ENCODE peak calls at places on chromosomes 5 and 9, in five cellular contexts. I, Z, V, W and F are unnamed samples.

GRCh38 chr5:158935215-158935614 is 164.5 kb downstream of the EBF1 start:
- DNase-seq in I (no peak), Z (no peak), V (no peak), W (no peak), F (no peak)

GRCh38 chr5:160274483-160274931 is 37.9 kb downstream of the CCNJL start:
- DNase-seq in I (no peak), Z (no peak), V (no peak), W (no peak), F (no peak)

GRCh38 chr5:23820764-23821471 is 313.5 kb downstream of the PRDM9 start:
- DNase-seq in I (peak; percentile 3), Z (peak; percentile 14), V (no peak), W (no peak), F (peak; percentile 32)

GRCh38 chr5:91266184-91266705 is 116.9 kb downstream of the ARRDC3 start:
- DNase-seq in I (peak; percentile 11), Z (peak; percentile 11), V (peak; percentile 46), W (no peak), F (no peak)

GRCh38 chr9:35333551-35333950 is 156.4 kb upstream of the RUSC2 start:
- DNase-seq in I (peak; percentile 53), Z (no peak), V (no peak), W (no peak), F (no peak)

GRCh38 chr5:173891367-173891766 is 3.2 kb downstream of the CPEB4 start:
- DNase-seq in I (no peak), Z (no peak), V (no peak), W (no peak), F (no peak)

GRCh38 chr9:121703014-121703734 is 51.7 kb downstream of the DAB2IP start:
- DNase-seq in I (no peak), Z (no peak), V (no peak), W (no peak), F (no peak)

GRCh38 chr5:187617-188451 is 3.5 kb upstream of the LRRC14B start:
- DNase-seq in I (no peak), Z (no peak), V (no peak), W (no peak), F (no peak)

GRCh38 chr9:19271081-19271480 is 40.6 kb downstream of the DENND4C start:
- DNase-seq in I (no peak), Z (no peak), V (no peak), W (no peak), F (no peak)

DNA sequence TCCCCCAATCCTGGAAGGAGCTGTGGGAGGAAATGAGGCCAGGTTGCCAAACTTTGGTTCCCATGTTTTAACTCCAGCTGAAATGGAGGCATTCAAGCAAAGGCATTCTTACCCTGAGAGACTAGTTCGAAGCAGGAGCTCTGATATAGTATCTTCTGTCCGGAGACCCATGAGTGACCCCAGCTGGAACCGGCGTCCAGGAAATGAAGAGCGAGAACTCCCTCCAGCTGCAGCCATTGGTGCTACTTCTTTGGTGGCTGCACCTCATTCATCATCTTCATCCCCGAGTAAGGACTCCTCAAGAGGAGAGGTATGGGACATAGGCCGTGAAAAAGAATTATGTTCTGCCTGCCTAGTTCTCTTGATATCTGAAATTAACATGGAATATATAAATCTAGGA is 75.7 kb downstream of the GAPVD1 start:
- DNase-seq in I (no peak), Z (no peak), V (no peak), W (no peak), F (no peak)
- H3K27ac ChIP-seq in I (no peak overlapping the region), Z (no peak overlapping the region), V (no peak overlapping the region), W (no peak overlapping the region), F (no peak overlapping the region)

DNA sequence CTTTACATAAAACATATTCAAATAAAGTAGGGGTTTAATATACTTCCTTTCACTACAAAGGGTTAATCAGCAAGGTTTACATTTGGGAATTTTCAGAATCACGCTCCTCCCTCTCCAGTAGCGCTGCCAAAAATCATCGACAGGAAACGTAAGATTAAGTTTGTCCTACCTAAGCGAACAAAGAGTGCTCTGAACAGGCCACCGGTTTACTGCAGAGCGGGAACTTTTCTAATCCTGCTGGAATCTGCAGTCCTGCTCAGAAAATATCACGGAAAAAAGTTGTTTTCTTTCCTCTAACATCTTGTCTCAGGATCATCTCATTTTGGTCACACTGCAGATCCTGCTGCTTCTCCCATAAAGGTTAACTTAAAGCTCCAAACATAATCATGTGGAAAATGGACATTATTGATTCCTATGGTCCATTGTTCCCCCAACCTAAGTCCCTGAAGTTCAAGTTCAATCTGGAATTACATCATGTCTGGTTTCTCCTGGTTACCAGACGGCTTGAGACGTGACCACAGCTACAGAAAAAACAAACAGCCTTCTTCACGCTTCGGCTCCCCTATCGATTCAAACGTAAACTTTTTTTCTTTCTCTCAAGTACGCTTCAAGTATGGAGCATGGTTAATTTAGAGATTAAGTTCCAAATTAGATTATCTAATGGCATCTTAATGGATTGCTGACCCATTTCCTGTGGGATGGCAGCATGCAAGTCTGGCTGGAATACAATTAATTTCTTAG is 217.6 kb downstream of the NFIB start:
- DNase-seq in I (peak; percentile 90), Z (no peak), V (no peak), W (no peak), F (no peak)
- H3K27ac ChIP-seq in I (peak overlapping the region; percentile 94), Z (no peak overlapping the region), V (no peak overlapping the region), W (peak overlapping the region; percentile 60), F (peak overlapping the region; percentile 27)

DNA sequence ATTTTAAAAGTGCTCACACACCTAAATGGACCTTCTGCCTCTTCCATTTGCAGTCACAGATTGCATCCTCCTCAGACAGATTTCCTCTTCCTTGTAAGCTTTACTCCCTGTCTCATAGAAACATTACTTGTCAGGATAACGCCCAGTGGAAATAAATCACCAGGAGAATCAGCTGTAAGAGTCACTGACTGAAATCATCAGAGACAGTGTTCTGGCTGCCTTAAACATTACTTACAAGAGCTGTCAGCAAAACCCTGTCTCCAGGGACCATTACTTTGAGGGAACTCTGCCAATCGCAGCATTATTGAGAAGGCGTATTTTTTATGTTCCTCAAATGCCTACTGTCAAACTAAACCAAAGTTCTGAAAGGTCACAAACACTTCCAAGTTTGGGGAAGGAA is 5.9 kb downstream of the DPYSL3 start:
- DNase-seq in I (peak; percentile 34), Z (no peak), V (no peak), W (no peak), F (no peak)
- H3K27ac ChIP-seq in I (no peak overlapping the region), Z (no peak overlapping the region), V (no peak overlapping the region), W (peak overlapping the region; percentile 21), F (no peak overlapping the region)

GRCh38 chr5:93035194-93035593 is 545.8 kb downstream of the NR2F1-AS1 start:
- DNase-seq in I (no peak), Z (no peak), V (no peak), W (no peak), F (no peak)

GRCh38 chr5:93044860-93045666 is 536.0 kb downstream of the NR2F1-AS1 start:
- DNase-seq in I (no peak), Z (no peak), V (no peak), W (no peak), F (no peak)

GRCh38 chr5:93039888-93040287 is 541.1 kb downstream of the NR2F1-AS1 start:
- DNase-seq in I (no peak), Z (no peak), V (no peak), W (no peak), F (no peak)
- H3K27ac ChIP-seq in I (no peak overlapping the region), Z (no peak overlapping the region), V (no peak overlapping the region), W (no peak overlapping the region), F (no peak overlapping the region)

GRCh38 chr9:114820776-114821501 is 15.1 kb upstream of the TNFSF15 start:
- DNase-seq in I (no peak), Z (no peak), V (no peak), W (no peak), F (no peak)
- H3K27ac ChIP-seq in I (no peak overlapping the region), Z (no peak overlapping the region), V (no peak overlapping the region), W (no peak overlapping the region), F (no peak overlapping the region)

GRCh38 chr5:73973135-73973534 is 347.1 kb downstream of the ARHGEF28 start:
- DNase-seq in I (no peak), Z (no peak), V (no peak), W (no peak), F (no peak)

GRCh38 chr5:73974871-73975351 is 348.9 kb downstream of the ARHGEF28 start:
- DNase-seq in I (no peak), Z (no peak), V (no peak), W (peak; percentile 32), F (no peak)

GRCh38 chr5:73981696-73982095 is 355.7 kb downstream of the ARHGEF28 start:
- DNase-seq in I (no peak), Z (no peak), V (no peak), W (no peak), F (no peak)

GRCh38 chr5:73975855-73976254 is 349.9 kb downstream of the ARHGEF28 start:
- DNase-seq in I (no peak), Z (no peak), V (no peak), W (no peak), F (no peak)

GRCh38 chr5:73977146-73977545 is 351.1 kb downstream of the ARHGEF28 start:
- DNase-seq in I (no peak), Z (peak; percentile 18), V (no peak), W (no peak), F (no peak)
- H3K27ac ChIP-seq in I (no peak overlapping the region), Z (no peak overlapping the region), V (no peak overlapping the region), W (no peak overlapping the region), F (no peak overlapping the region)

DNA sequence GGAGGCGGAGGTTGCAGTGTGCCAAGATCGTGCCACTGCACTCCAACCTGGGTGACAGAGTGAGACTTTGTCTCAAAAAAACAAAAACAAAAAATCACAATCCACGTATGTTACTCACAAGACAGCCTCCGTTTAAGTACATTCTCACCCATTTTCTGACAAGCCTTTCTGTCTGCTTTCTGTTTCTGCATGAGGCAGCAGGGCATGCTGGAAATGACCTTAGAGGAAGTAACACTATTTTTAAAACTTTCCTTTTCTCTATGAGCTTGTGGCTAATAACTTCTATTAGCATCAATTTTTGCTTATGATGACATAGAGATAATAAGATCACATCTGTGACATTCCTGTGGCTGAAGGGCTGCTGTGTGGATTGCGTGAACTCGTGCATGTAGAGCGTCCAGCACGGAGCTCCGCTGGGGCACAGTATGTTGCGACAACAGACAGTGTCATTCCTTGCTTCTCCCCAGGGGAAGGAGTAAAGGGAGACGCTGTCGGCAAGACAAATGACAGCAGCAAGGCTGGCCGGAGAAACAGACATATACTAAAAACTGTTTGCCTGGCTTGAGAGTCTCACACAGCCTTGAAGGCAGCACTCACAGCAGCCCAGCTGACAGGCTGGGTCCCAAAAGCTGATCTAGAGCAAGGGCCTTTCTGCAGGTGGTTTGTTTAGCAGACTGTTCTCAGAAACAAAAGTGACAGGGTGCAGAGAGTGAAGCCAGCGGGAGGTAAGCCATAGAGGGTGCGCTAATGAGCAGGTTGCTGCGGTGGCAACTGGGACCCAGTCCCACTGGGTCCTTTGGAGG is 1.6 kb downstream of the BTNL3 start:
- DNase-seq in I (peak; percentile 4), Z (no peak), V (no peak), W (no peak), F (no peak)
- H3K27ac ChIP-seq in I (no peak overlapping the region), Z (no peak overlapping the region), V (no peak overlapping the region), W (no peak overlapping the region), F (no peak overlapping the region)

DNA sequence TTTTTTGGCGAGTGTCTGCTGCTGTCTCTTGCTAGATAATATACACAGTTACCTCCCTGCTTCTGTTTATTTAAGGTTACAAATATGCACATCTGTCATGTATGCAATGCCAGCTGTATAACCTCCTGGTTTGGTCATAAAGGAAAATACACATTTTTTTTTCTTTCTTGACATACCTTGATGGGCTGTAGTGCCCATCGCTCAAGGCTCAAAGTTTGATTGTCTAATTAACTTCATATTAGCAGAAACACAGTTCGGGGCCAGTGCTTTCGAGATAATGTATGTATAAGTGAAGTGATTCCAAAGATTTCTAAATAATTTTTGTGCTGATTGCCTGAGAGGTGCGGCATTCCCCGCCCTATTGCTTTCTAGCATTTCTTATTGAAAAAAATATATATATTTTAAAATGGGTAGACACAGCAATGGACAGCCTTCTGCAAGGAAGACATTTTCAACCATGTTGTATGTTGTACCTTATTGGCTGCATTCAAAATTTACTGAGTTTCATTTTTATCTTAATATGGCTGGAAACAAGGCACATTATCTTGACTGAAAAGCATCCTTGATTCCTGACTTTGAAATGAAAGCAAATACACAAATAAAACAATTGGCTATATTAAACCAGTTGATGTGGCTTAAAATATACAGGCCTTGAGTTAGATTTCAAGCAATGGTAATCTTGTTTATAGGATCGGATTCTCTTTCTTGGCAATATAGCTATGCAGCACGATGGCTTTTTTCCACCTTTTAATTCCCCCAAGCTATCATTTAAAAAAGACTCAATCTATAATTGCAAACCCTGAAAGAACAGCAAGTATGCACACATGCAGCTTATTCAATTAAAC is 206.1 kb downstream of the MEF2C start:
- DNase-seq in I (no peak), Z (no peak), V (no peak), W (no peak), F (no peak)
- H3K27ac ChIP-seq in I (no peak overlapping the region), Z (peak overlapping the region; percentile 98), V (no peak overlapping the region), W (no peak overlapping the region), F (no peak overlapping the region)